ENCODE peak calls at places on chromosomes 2 and 18, in five cellular contexts. E is neural progenitor cell, A is hepatocyte, Y is A549, U is kidney. Q is an unnamed sample.

GRCh38 chr18:27619259-27619772 is 434.2 kb upstream of the CHST9 start:
- DNase-seq in E (no peak), A (no peak), Y (no peak), U (no peak), Q (no peak)

GRCh38 chr2:73069041-73069854 is 2.3 kb downstream of the SFXN5 start:
- DNase-seq in E (no peak), A (peak), Y (no peak), U (no peak), Q (no peak)

GRCh38 chr2:216354236-216354788 is 18.0 kb downstream of the MARCHF4 start:
- DNase-seq in E (no peak), A (no peak), Y (no peak), U (no peak), Q (no peak)

GRCh38 chr2:113251118-113251517 is 27.6 kb downstream of the PAX8 start:
- DNase-seq in E (no peak), A (no peak), Y (no peak), U (no peak), Q (no peak)

GRCh38 chr2:27171351-27171848 is 22.6 kb downstream of the TCF23 start:
- DNase-seq in E (no peak), A (peak), Y (no peak), U (no peak), Q (no peak)

GRCh38 chr18:41814651-41815050 is 140.4 kb upstream of the PIK3C3 start:
- DNase-seq in E (no peak), A (no peak), Y (no peak), U (no peak), Q (no peak)

GRCh38 chr18:11149441-11150270 is at the start of gene PIEZO2:
- DNase-seq in E (peak), A (peak), Y (peak), U (peak), Q (no peak)

GRCh38 chr2:23002234-23002633 is 382.7 kb upstream of the KLHL29 start:
- DNase-seq in E (no peak), A (peak), Y (peak), U (no peak), Q (no peak)

GRCh38 chr2:1738646-1739302 is 5.5 kb downstream of the PXDN start:
- DNase-seq in E (no peak), A (no peak), Y (no peak), U (peak), Q (no peak)

GRCh38 chr2:218577482-218578220 is 9.0 kb downstream of the CNOT9 start:
- DNase-seq in E (no peak), A (no peak), Y (no peak), U (no peak), Q (no peak)

GRCh38 chr18:9950289-9951016 is 36.6 kb downstream of the VAPA start:
- DNase-seq in E (no peak), A (no peak), Y (no peak), U (no peak), Q (no peak)

GRCh38 chr2:127130421-127130820 is 23.5 kb upstream of the BIN1 start:
- DNase-seq in E (no peak), A (no peak), Y (no peak), U (no peak), Q (no peak)

GRCh38 chr2:135140606-135141005 is 88.5 kb downstream of the RAB3GAP1 start:
- DNase-seq in E (no peak), A (no peak), Y (no peak), U (no peak), Q (no peak)

GRCh38 chr2:129760669-129761068 is 218.8 kb upstream of the RAB6C start:
- DNase-seq in E (no peak), A (no peak), Y (no peak), U (no peak), Q (no peak)

GRCh38 chr2:120436885-120437603 is 91.1 kb downstream of the INHBB start:
- DNase-seq in E (peak), A (peak), Y (peak), U (no peak), Q (no peak)

GRCh38 chr2:217077841-217078407 is 218.1 kb upstream of the TNP1 start:
- DNase-seq in E (no peak), A (no peak), Y (no peak), U (no peak), Q (no peak)

GRCh38 chr2:54808642-54809041 is 85.2 kb downstream of the EML6 start:
- DNase-seq in E (no peak), A (no peak), Y (no peak), U (no peak), Q (no peak)

GRCh38 chr2:188576006-188576405 is 284.3 kb downstream of the GULP1 start:
- DNase-seq in E (no peak), A (no peak), Y (no peak), U (no peak), Q (no peak)

GRCh38 chr18:3457261-3457724 is 7.3 kb downstream of the TGIF1 start:
- DNase-seq in E (no peak), A (no peak), Y (peak), U (peak), Q (no peak)

GRCh38 chr2:11652555-11652954 is 17.4 kb downstream of the NTSR2 start:
- DNase-seq in E (no peak), A (no peak), Y (no peak), U (no peak), Q (no peak)

GRCh38 chr2:18369750-18370149 is 190.7 kb downstream of the RDH14 start:
- DNase-seq in E (no peak), A (no peak), Y (no peak), U (no peak), Q (no peak)

GRCh38 chr2:189829092-189829843 is 45.0 kb downstream of the PMS1 start:
- DNase-seq in E (no peak), A (no peak), Y (no peak), U (no peak), Q (no peak)

GRCh38 chr2:170812716-170813585 is 3.7 kb upstream of the GAD1 start:
- DNase-seq in E (peak), A (peak), Y (peak), U (no peak), Q (peak)

GRCh38 chr2:6470518-6470917 is 395.2 kb downstream of the CMPK2 start:
- DNase-seq in E (peak), A (no peak), Y (no peak), U (no peak), Q (no peak)

GRCh38 chr2:112634153-112634873 is 11.4 kb upstream of the SLC20A1 start:
- DNase-seq in E (no peak), A (peak), Y (no peak), U (peak), Q (no peak)

GRCh38 chr2:224122542-224122941 is 83.5 kb upstream of the SERPINE2 start:
- DNase-seq in E (no peak), A (no peak), Y (no peak), U (no peak), Q (no peak)

GRCh38 chr2:152504618-152505017 is 169.6 kb downstream of the FMNL2 start:
- DNase-seq in E (no peak), A (no peak), Y (peak), U (no peak), Q (no peak)

GRCh38 chr2:28583899-28584553 is 88.2 kb downstream of the PLB1 start:
- DNase-seq in E (no peak), A (peak), Y (peak), U (peak), Q (peak)

GRCh38 chr2:204436267-204436666 is 109.0 kb upstream of the PARD3B start:
- DNase-seq in E (no peak), A (no peak), Y (no peak), U (no peak), Q (no peak)

GRCh38 chr18:63144748-63145147 is 174.8 kb downstream of the BCL2 start:
- DNase-seq in E (no peak), A (no peak), Y (no peak), U (no peak), Q (no peak)

GRCh38 chr2:144102386-144102785 is 417.5 kb downstream of the ZEB2 start:
- DNase-seq in E (no peak), A (no peak), Y (no peak), U (no peak), Q (no peak)

GRCh38 chr2:20027715-20028434 is 15.4 kb upstream of the MATN3 start:
- DNase-seq in E (no peak), A (no peak), Y (no peak), U (no peak), Q (no peak)

GRCh38 chr18:23144628-23145027 is 9.3 kb downstream of the CABLES1 start:
- DNase-seq in E (no peak), A (no peak), Y (no peak), U (no peak), Q (no peak)

GRCh38 chr2:190893157-190893556 is 12.5 kb downstream of the GLS start:
- DNase-seq in E (no peak), A (no peak), Y (no peak), U (no peak), Q (no peak)

GRCh38 chr2:190891913-190892312 is 11.3 kb downstream of the GLS start:
- DNase-seq in E (no peak), A (no peak), Y (no peak), U (no peak), Q (no peak)

GRCh38 chr2:190888449-190888848 is 7.8 kb downstream of the GLS start:
- DNase-seq in E (no peak), A (no peak), Y (no peak), U (no peak), Q (no peak)

GRCh38 chr2:190889175-190889943 is 8.7 kb downstream of the GLS start:
- DNase-seq in E (no peak), A (no peak), Y (no peak), U (no peak), Q (no peak)

GRCh38 chr2:190891370-190891769 is 10.7 kb downstream of the GLS start:
- DNase-seq in E (no peak), A (no peak), Y (no peak), U (no peak), Q (no peak)
- H3K4me3 ChIP-seq in E (no peak), A (no peak), Y (no peak), U (no peak), Q (no peak)

DNA sequence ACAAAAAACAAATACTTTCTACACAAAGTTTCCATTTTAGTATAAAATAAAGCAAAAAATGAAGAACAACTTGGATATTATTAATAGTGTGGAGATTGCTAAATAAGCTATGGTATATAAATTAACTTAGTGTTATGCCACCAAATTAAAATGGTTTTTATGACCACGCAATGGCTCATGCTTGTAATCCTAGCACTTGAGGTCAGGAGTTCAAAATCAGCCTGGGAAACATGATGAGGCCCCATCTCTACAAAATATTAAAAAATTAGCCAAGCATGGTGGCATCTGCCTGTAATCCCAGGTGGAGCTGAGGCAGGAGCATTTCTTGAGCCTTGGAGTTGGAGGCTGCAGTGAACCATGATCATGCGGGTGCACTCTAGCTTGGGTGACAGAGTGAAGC is 108.8 kb downstream of the SH3RF3 start:
- DNase-seq in E (no peak), A (no peak), Y (no peak), U (no peak), Q (no peak)
- H3K27ac ChIP-seq in E (no peak), A (no peak), Y (no peak), U (no peak), Q (peak)

DNA sequence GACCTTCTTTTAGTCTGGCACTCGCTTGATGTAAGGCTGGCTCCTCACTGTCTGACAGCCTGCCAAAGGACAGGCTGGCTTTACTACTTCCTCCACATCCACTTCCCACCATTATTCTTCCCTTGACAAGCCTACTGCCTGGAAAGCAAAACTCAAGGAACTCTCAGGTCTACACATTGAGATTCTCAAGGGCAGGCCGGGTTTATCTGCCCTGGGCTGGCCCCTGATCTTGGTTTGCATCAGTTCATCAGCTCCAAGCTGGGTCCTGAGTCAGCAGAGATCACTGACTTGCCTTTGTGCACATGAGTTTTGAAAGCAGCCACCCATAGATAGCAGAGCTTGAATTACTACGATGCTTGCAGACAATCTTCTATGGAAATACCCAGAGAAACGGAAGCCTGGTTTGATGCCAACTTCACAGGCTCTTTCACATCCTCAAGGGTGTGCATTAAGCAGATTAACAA is 53.9 kb downstream of the KCTD18 start:
- DNase-seq in E (no peak), A (no peak), Y (no peak), U (no peak), Q (no peak)
- H3K4me3 ChIP-seq in E (no peak), A (no peak), Y (no peak), U (no peak), Q (no peak)

GRCh38 chr2:163692611-163693482 is 43.0 kb downstream of the FIGN start:
- DNase-seq in E (no peak), A (no peak), Y (no peak), U (no peak), Q (peak)
- H3K27ac ChIP-seq in E (peak), A (no peak), Y (peak), U (peak), Q (no peak)

DNA sequence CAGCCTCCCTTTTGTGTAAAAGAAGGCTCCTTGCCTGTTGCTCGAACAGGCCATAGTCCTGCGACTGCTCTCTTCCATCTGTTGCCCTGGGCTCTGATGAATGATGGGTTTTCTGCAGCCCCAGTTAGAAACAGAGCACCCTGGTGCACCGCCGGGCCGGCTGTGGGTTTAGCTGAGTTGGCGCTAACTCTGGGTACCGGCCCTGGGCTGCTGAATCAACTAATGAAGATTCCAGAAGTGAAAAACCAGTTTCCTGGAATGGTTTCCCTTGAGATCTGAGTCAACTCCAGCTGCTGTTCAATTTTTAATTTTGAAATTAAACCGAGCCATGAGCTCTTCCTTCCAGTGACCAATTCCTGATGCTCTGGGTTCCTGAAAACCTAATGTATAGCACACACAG is 5.7 kb downstream of the COL6A3 start:
- DNase-seq in E (no peak), A (no peak), Y (no peak), U (no peak), Q (no peak)
- H3K4me3 ChIP-seq in E (no peak), A (no peak), Y (no peak), U (no peak), Q (peak)

GRCh38 chr2:160649698-160650097 is 156.1 kb upstream of the RBMS1 start:
- DNase-seq in E (no peak), A (no peak), Y (no peak), U (peak), Q (no peak)

GRCh38 chr2:160650196-160651108 is 156.8 kb upstream of the RBMS1 start:
- DNase-seq in E (no peak), A (no peak), Y (no peak), U (no peak), Q (no peak)

GRCh38 chr2:160646684-160647444 is 153.3 kb upstream of the RBMS1 start:
- DNase-seq in E (peak), A (no peak), Y (no peak), U (peak), Q (no peak)

GRCh38 chr2:160651416-160652200 is 158.0 kb upstream of the RBMS1 start:
- DNase-seq in E (no peak), A (no peak), Y (no peak), U (no peak), Q (no peak)

DNA sequence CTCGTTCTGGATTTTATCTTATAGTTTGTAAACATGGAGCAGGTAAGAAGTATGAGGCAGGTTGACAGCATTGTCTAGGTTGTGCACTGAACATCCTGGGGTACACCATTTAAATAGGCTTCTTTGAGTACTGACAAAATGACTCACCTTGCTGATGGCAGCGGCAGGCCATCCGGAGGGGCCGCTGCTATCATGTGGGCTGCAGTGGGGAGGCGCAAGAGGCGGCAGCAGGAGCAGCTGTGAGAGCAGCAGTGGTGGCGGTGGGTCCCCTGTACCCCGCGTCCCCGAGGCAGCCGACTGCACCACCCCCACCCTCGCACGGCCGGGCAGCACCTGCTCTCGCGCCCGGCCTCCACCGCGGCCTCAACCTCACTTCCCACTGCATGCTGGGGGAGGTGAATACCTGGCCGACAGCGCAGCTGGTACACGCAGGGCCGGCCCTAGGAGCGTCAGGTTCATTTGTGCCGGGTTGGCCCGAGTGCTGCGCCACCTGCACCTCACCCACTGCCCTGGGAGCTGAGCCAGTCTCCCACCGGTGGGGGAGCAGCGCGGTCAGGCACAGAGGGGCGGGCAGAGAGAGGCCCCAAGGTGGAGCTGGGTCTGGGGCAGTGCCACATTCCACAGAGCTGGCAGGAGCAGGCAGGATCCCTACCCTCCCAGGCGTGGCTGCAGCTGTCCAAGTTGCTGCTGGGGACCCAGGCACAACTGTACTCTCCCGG is 154.5 kb upstream of the RBMS1 start:
- DNase-seq in E (no peak), A (no peak), Y (no peak), U (peak), Q (no peak)
- H3K27ac ChIP-seq in E (no peak), A (no peak), Y (peak), U (peak), Q (no peak)

Q was measured in AG04450.